ENCODE peak calls at places on chromosomes 6 and 20, in five cellular contexts. Y is cardiac muscle cell; M is T-helper 2 cell treated with Interferon-gamma antibody and Interleukin-4, amounts not matched to agents 5 μg/mL and 100 μg/mL, for 36 hours; Q is cerebellum; L is stimulated activated effector memory CD8-positive, alpha-beta T cell treated with anti-CD3 and anti-CD28 coated beads, Interleukin-12 subunit alpha, Interleukin-12 subunit beta, amount 100 ng/mL, for 72 hours. U is an unnamed sample.

GRCh38 chr20:63025534-63026331 is 19.0 kb upstream of the BHLHE23 start:
- DNase-seq in Y (peak; percentile 61), M (no peak), Q (peak; percentile 63), L (no peak), U (no peak)

GRCh38 chr6:165663736-165664552 is 903 bp upstream of the PDE10A start:
- DNase-seq in L (no peak), Y (no peak), M (no peak), Q (no peak), U (peak; percentile 42)

GRCh38 chr6:44898296-44898930 is 429.7 kb upstream of the RUNX2 start:
- DNase-seq in L (no peak), M (no peak), Y (peak; percentile 95), Q (no peak), U (no peak)

GRCh38 chr6:142823579-142823902 is 121.4 kb downstream of the HIVEP2 start:
- DNase-seq in Y (no peak), L (no peak), Q (no peak), M (no peak), U (no peak)

GRCh38 chr6:7052441-7052936 is 55.3 kb upstream of the RREB1 start:
- DNase-seq in Q (no peak), L (no peak), Y (peak; percentile 91), M (no peak), U (peak; percentile 35)

GRCh38 chr6:159093608-159094443 is 49.0 kb upstream of the TAGAP start:
- DNase-seq in Q (no peak), M (no peak), Y (no peak), L (no peak), U (no peak)

GRCh38 chr20:4233520-4233919 is 218.2 kb upstream of the RNF24 start:
- DNase-seq in L (no peak), M (no peak), Y (no peak), Q (no peak), U (no peak)

GRCh38 chr20:25509084-25509483 is 76.2 kb downstream of the NINL start:
- DNase-seq in M (no peak), L (no peak), Y (no peak), Q (no peak), U (no peak)

GRCh38 chr20:20322912-20323311 is 45.0 kb upstream of the INSM1 start:
- DNase-seq in Q (no peak), L (no peak), Y (no peak), M (no peak), U (no peak)

GRCh38 chr20:2701671-2702081 is 9.1 kb downstream of the EBF4 start:
- DNase-seq in Q (no peak), Y (no peak), L (no peak), M (no peak), U (no peak)

GRCh38 chr20:47326718-47327137 is 29.8 kb downstream of the ZMYND8 start:
- DNase-seq in L (no peak), M (no peak), Q (no peak), Y (peak; percentile 48), U (no peak)

GRCh38 chr6:30679765-30680535 is 6.5 kb downstream of the PPP1R18 start:
- DNase-seq in Y (no peak), L (no peak), M (no peak), Q (no peak), U (no peak)

GRCh38 chr6:136225496-136225895 is 24.6 kb downstream of the MTFR2 start:
- DNase-seq in M (peak; percentile 23), Q (no peak), Y (peak; percentile 27), L (no peak), U (no peak)

GRCh38 chr20:43824279-43824678 is 90.4 kb upstream of the TOX2 start:
- DNase-seq in L (no peak), Q (no peak), Y (no peak), M (no peak), U (no peak)

GRCh38 chr6:156720739-156721714 is 56.2 kb upstream of the ARID1B start:
- DNase-seq in Y (peak; percentile 25), Q (no peak), L (no peak), M (no peak), U (no peak)

GRCh38 chr20:19889011-19889953 is 127.9 kb upstream of the NAA20 start:
- DNase-seq in L (no peak), Y (peak; percentile 89), Q (no peak), M (no peak), U (no peak)

GRCh38 chr6:130587778-130588520 is 222.1 kb downstream of the TMEM200A start:
- DNase-seq in Y (peak; percentile 67), M (no peak), Q (no peak), L (no peak), U (no peak)

GRCh38 chr6:150600302-150601017 is 775 bp downstream of the PLEKHG1 start:
- DNase-seq in L (peak; percentile 48), Q (peak; percentile 38), Y (peak; percentile 76), M (peak; percentile 73), U (peak; percentile 84)